ENCODE peak calls at places on chromosomes 13 and 19, in four cellular contexts. One of them, this sample, is unnamed.

GRCh38 chr13:107900775-107901174 is 314.6 kb downstream of the LIG4 start:
- DNase-seq in RWPE1: no peak
- DNase-seq in mucosa of gallbladder: no peak
- DNase-seq in pancreas: no peak
- DNase-seq in this sample: peak; percentile 34

GRCh38 chr19:44846455-44847143 is 502 bp downstream of the NECTIN2 start:
- DNase-seq in RWPE1: peak; percentile 34
- DNase-seq in mucosa of gallbladder: no peak
- DNase-seq in pancreas: peak; percentile 72
- DNase-seq in this sample: peak; percentile 82

GRCh38 chr19:56567274-56568120 is at the start of gene ZNF470:
- DNase-seq in RWPE1: peak; percentile 83
- DNase-seq in mucosa of gallbladder: peak; percentile 96
- DNase-seq in pancreas: peak; percentile 96
- DNase-seq in this sample: peak; percentile 97

GRCh38 chr13:65595881-65596280 is 1634.3 kb downstream of the PCDH9 start:
- DNase-seq in RWPE1: no peak
- DNase-seq in mucosa of gallbladder: no peak
- DNase-seq in pancreas: no peak
- DNase-seq in this sample: no peak

GRCh38 chr13:103694471-103694870 is 628.3 kb upstream of the SLC10A2 start:
- DNase-seq in RWPE1: no peak
- DNase-seq in mucosa of gallbladder: no peak
- DNase-seq in pancreas: no peak
- DNase-seq in this sample: no peak

GRCh38 chr19:39104104-39104708 is 20.0 kb downstream of the ACP7 start:
- DNase-seq in RWPE1: no peak
- DNase-seq in mucosa of gallbladder: no peak
- DNase-seq in pancreas: no peak
- DNase-seq in this sample: no peak

GRCh38 chr19:1069009-1069779 is 2.2 kb downstream of the ARHGAP45 start:
- DNase-seq in RWPE1: no peak
- DNase-seq in mucosa of gallbladder: peak; percentile 72
- DNase-seq in pancreas: no peak
- DNase-seq in this sample: no peak

GRCh38 chr13:83709751-83710515 is 172.3 kb downstream of the SLITRK1 start:
- DNase-seq in RWPE1: peak; percentile 26
- DNase-seq in mucosa of gallbladder: no peak
- DNase-seq in pancreas: no peak
- DNase-seq in this sample: no peak

GRCh38 chr19:18428837-18429674 is 8.9 kb downstream of the ISYNA1 start:
- DNase-seq in RWPE1: no peak
- DNase-seq in mucosa of gallbladder: peak; percentile 67
- DNase-seq in pancreas: peak; percentile 71
- DNase-seq in this sample: peak; percentile 95

GRCh38 chr19:56837004-56837403 is 3.5 kb downstream of the PEG3 start:
- DNase-seq in RWPE1: no peak
- DNase-seq in mucosa of gallbladder: no peak
- DNase-seq in pancreas: peak; percentile 37
- DNase-seq in this sample: peak; percentile 1

GRCh38 chr13:35856721-35857346 is 274.3 kb downstream of the DCLK1 start:
- DNase-seq in RWPE1: no peak
- DNase-seq in mucosa of gallbladder: no peak
- DNase-seq in pancreas: no peak
- DNase-seq in this sample: peak; percentile 29

GRCh38 chr13:104937881-104938280 is 1597.6 kb downstream of the EFNB2 start:
- DNase-seq in RWPE1: no peak
- DNase-seq in mucosa of gallbladder: no peak
- DNase-seq in pancreas: no peak
- DNase-seq in this sample: no peak

GRCh38 chr13:76711515-76712182 is 174.6 kb downstream of the KCTD12 start:
- DNase-seq in RWPE1: peak; percentile 72
- DNase-seq in mucosa of gallbladder: peak; percentile 46
- DNase-seq in pancreas: no peak
- DNase-seq in this sample: peak; percentile 81

This sample was measured in astrocyte of the hippocampus.